ENCODE peak calls at places on chromosomes 12 and 14, in seven cellular contexts. K is fibroblast of mammary gland, Z is hypothalamus, O is A172, W is RPMI7951, Y is coronary artery, T is iPS DF 6.9. H is an unnamed sample.
A peak's percentile ranks its signal among the peaks of the same experiment; 100 is the strongest.

GRCh38 chr12:123041042-123041531 is 60.6 kb downstream of the ARL6IP4 start:
- DNase-seq in O (no peak), W (no peak), K (no peak), Y (no peak), T (no peak), Z (no peak), H (no peak)

GRCh38 chr12:25960926-25961325 is 2.4 kb downstream of the RASSF8 start:
- DNase-seq in Z (no peak), W (no peak), K (peak; percentile 62), T (no peak), Y (no peak), O (no peak), H (no peak)

GRCh38 chr12:127125607-127126259 is 1141.2 kb upstream of the TMEM132C start:
- DNase-seq in K (peak; percentile 91), Z (no peak), Y (no peak), W (peak; percentile 94), T (no peak), O (peak; percentile 99), H (peak; percentile 45)

GRCh38 chr14:101058571-101058970 is 155.0 kb upstream of the RTL1 start:
- DNase-seq in T (no peak), Y (no peak), W (peak; percentile 18), K (peak; percentile 66), O (peak; percentile 3), Z (no peak), H (no peak)

GRCh38 chr12:88633312-88633711 is 53.0 kb upstream of the KITLG start:
- DNase-seq in Y (no peak), T (no peak), Z (no peak), O (peak; percentile 16), W (no peak), K (peak; percentile 33), H (no peak)

GRCh38 chr12:7748774-7749296 is 1.7 kb upstream of the CLEC4C start:
- DNase-seq in W (no peak), Y (no peak), T (no peak), Z (no peak), K (no peak), O (no peak), H (no peak)

GRCh38 chr14:104424406-104425072 is 155.0 kb upstream of the C14orf180 start:
- DNase-seq in Y (peak; percentile 52), K (no peak), T (no peak), O (no peak), W (no peak), Z (no peak), H (no peak)

GRCh38 chr12:100845095-100845494 is 50.5 kb downstream of the ANO4 start:
- DNase-seq in T (no peak), Z (no peak), K (no peak), O (peak; percentile 49), Y (no peak), W (no peak), H (no peak)

GRCh38 chr12:120760349-120761245 is 35.0 kb downstream of the ACADS start:
- DNase-seq in Z (no peak), T (no peak), O (no peak), W (no peak), Y (no peak), K (no peak), H (peak; percentile 28)

GRCh38 chr14:67551940-67552339 is 18.9 kb downstream of the PLEKHH1 start:
- DNase-seq in Z (no peak), O (no peak), W (no peak), K (no peak), Y (no peak), T (no peak), H (no peak)

GRCh38 chr12:56488041-56488955 is at the start of gene GLS2:
- DNase-seq in Z (peak; percentile 42), O (no peak), T (peak; percentile 85), W (peak; percentile 72), Y (peak; percentile 83), K (peak; percentile 73), H (peak; percentile 71)

GRCh38 chr12:26608273-26608672 is 224.7 kb downstream of the ITPR2 start:
- DNase-seq in W (no peak), O (no peak), T (no peak), Y (no peak), Z (no peak), K (no peak), H (no peak)

GRCh38 chr14:51333901-51334432 is 93.9 kb downstream of the TMX1 start:
- DNase-seq in W (peak; percentile 42), O (no peak), Y (no peak), K (no peak), Z (no peak), T (no peak), H (no peak)

H was measured in amniotic epithelial cell.